ENCODE peak calls at places on chromosomes 3 and 15, in five cellular contexts. Y is GM23338, P is heart right ventricle, N is tibial nerve, Q is adrenal gland. K is an unnamed sample.
A peak's percentile ranks its signal among the peaks of the same experiment; 100 is the strongest.

GRCh38 chr3:94512876-94513275 is 450.0 kb downstream of the NSUN3 start:
- DNase-seq in Y (no peak), P (no peak), N (no peak), Q (no peak), K (no peak)

GRCh38 chr15:77826006-77826695 is 193.4 kb upstream of the LINGO1 start:
- DNase-seq in Y (no peak), P (no peak), N (no peak), Q (no peak), K (no peak)

GRCh38 chr15:68415061-68415460 is 16.9 kb downstream of the ITGA11 start:
- DNase-seq in Y (no peak), P (peak; percentile 2), N (no peak), Q (no peak), K (no peak)

GRCh38 chr3:116443096-116443793 is 2.0 kb downstream of the LSAMP start:
- DNase-seq in Y (peak; percentile 5), P (no peak), N (no peak), Q (no peak), K (no peak)

GRCh38 chr3:78741066-78741645 is 1026.6 kb downstream of the ROBO1 start:
- DNase-seq in Y (peak; percentile 57), P (no peak), N (no peak), Q (no peak), K (no peak)

GRCh38 chr3:23649502-23649901 is 156.3 kb upstream of the UBE2E1 start:
- DNase-seq in Y (peak; percentile 39), P (no peak), N (no peak), Q (no peak), K (no peak)

GRCh38 chr3:50617096-50617791 is at the start of gene MAPKAPK3:
- DNase-seq in Y (no peak), P (peak; percentile 46), N (no peak), Q (peak; percentile 62), K (no peak)

GRCh38 chr3:197592361-197593045 is 36.7 kb upstream of the BDH1 start:
- DNase-seq in Y (no peak), P (no peak), N (no peak), Q (no peak), K (no peak)

GRCh38 chr3:54427951-54428871 is 305.9 kb downstream of the CACNA2D3 start:
- DNase-seq in Y (peak; percentile 82), P (peak; percentile 48), N (peak; percentile 78), Q (peak; percentile 66), K (peak; percentile 71)

GRCh38 chr15:64452988-64453688 is 7.2 kb upstream of the ZNF609 start:
- DNase-seq in Y (no peak), P (peak; percentile 42), N (no peak), Q (peak; percentile 67), K (no peak)

GRCh38 chr3:161413127-161413854 is 42.0 kb upstream of the SPTSSB start:
- DNase-seq in Y (no peak), P (peak; percentile 75), N (no peak), Q (peak; percentile 68), K (no peak)

GRCh38 chr3:136883967-136884720 is 22.1 kb downstream of the NCK1 start:
- DNase-seq in Y (no peak), P (no peak), N (no peak), Q (no peak), K (no peak)

GRCh38 chr3:46660543-46661523 is 32.6 kb downstream of the ALS2CL start:
- DNase-seq in Y (no peak), P (peak; percentile 62), N (no peak), Q (peak; percentile 32), K (no peak)

GRCh38 chr3:57682284-57682683 is 10.6 kb downstream of the DENND6A start:
- DNase-seq in Y (no peak), P (no peak), N (no peak), Q (no peak), K (no peak)

GRCh38 chr3:46488735-46489361 is 8.9 kb upstream of the RTP3 start:
- DNase-seq in Y (peak; percentile 99), P (peak; percentile 91), N (peak; percentile 93), Q (peak; percentile 90), K (no peak)

GRCh38 chr3:169699536-169700050 is 36.1 kb upstream of the MECOM start:
- DNase-seq in Y (no peak), P (peak; percentile 69), N (peak; percentile 95), Q (peak; percentile 54), K (no peak)

GRCh38 chr3:71227344-71227743 is 356.2 kb downstream of the FOXP1 start:
- DNase-seq in Y (no peak), P (no peak), N (no peak), Q (no peak), K (no peak)

GRCh38 chr3:157527471-157527881 is 24.3 kb upstream of the VEPH1 start:
- DNase-seq in Y (no peak), P (no peak), N (no peak), Q (no peak), K (no peak)

GRCh38 chr3:10465161-10465560 is 40.2 kb downstream of the ATP2B2 start:
- DNase-seq in Y (no peak), P (no peak), N (no peak), Q (no peak), K (no peak)

GRCh38 chr3:186596568-186597287 is 16.1 kb upstream of the AHSG start:
- DNase-seq in Y (peak; percentile 73), P (no peak), N (no peak), Q (no peak), K (no peak)

GRCh38 chr15:69414702-69415161 is 583 bp downstream of the KIF23 start:
- DNase-seq in Y (peak; percentile 75), P (no peak), N (peak; percentile 15), Q (peak; percentile 69), K (peak; percentile 92)

GRCh38 chr3:117666316-117666715 is 956.7 kb downstream of the TUSC7 start:
- DNase-seq in Y (no peak), P (no peak), N (no peak), Q (no peak), K (no peak)

GRCh38 chr15:77083381-77084160 is 12.7 kb upstream of the TSPAN3 start:
- DNase-seq in Y (peak; percentile 92), P (peak; percentile 79), N (peak; percentile 18), Q (peak; percentile 89), K (peak; percentile 74)

GRCh38 chr3:20340324-20340928 is 154.4 kb upstream of the SGO1 start:
- DNase-seq in Y (peak; percentile 85), P (peak; percentile 81), N (peak; percentile 83), Q (peak; percentile 82), K (peak; percentile 39)

GRCh38 chr3:155391583-155391982 is 98.1 kb upstream of the STRIT1 start:
- DNase-seq in Y (peak; percentile 7), P (peak; percentile 70), N (peak; percentile 68), Q (no peak), K (peak; percentile 84)

GRCh38 chr3:56862352-56863062 is 60.8 kb upstream of the ARHGEF3 start:
- DNase-seq in Y (no peak), P (no peak), N (no peak), Q (no peak), K (no peak)

GRCh38 chr3:157624801-157625200 is 121.6 kb upstream of the VEPH1 start:
- DNase-seq in Y (no peak), P (no peak), N (no peak), Q (no peak), K (no peak)

GRCh38 chr3:156997351-156997750 is 162.6 kb downstream of the CCNL1 start:
- DNase-seq in Y (no peak), P (no peak), N (peak; percentile 11), Q (no peak), K (no peak)

GRCh38 chr15:37891754-37892368 is 42.6 kb upstream of the TMCO5A start:
- DNase-seq in Y (peak; percentile 83), P (no peak), N (no peak), Q (peak; percentile 22), K (peak; percentile 58)

GRCh38 chr3:39267631-39268553 is 11.9 kb downstream of the CX3CR1 start:
- DNase-seq in Y (no peak), P (no peak), N (no peak), Q (no peak), K (no peak)

DNA sequence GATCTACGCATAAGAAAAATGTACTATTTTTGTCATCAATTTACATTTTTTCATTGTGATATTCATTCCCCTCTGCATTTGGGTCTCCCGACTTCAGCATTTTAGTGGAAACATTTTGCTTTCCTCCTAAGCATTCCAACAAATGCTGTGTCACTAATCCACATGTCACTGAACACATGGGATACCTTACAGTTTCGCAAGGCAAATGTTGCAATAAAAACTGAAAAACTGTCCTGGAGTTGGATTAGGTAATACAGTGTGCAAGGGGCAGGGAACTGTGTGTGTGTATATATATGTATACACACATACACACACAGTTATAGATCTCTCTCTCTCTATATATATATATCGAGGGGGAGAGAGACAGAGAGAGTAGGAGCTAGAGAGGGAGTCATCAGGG is 632.2 kb downstream of the MAGI1 start:
- DNase-seq in Y (no peak), P (no peak), N (no peak), Q (no peak), K (no peak)
- H3K36me3 ChIP-seq in Y (no peaks in the 10 kb centered on the region), P (no peaks in the 10 kb centered on the region), N (no peaks in the 10 kb centered on the region), Q (no peaks in the 10 kb centered on the region), K (no peaks in the 10 kb centered on the region)

GRCh38 chr15:57495037-57495436 is 96.7 kb upstream of the MYZAP start:
- DNase-seq in Y (no peak), P (no peak), N (no peak), Q (no peak), K (no peak)
- H3K4me3 ChIP-seq in Y (no peak overlapping the region), P (no peak overlapping the region), N (no peak overlapping the region), Q (no peak overlapping the region), K (no peak overlapping the region)

GRCh38 chr3:42831321-42831713 is 22.1 kb downstream of the ACKR2 start:
- DNase-seq in Y (peak; percentile 94), P (peak; percentile 74), N (peak; percentile 82), Q (peak; percentile 87), K (no peak)
- H3K4me1 ChIP-seq in Y (peaks cover 7% of the 10 kb centered on the region), P (no peaks in the 10 kb centered on the region), N (peaks cover 9% of the 10 kb centered on the region), Q (no peaks in the 10 kb centered on the region), K (no peaks in the 10 kb centered on the region)

GRCh38 chr3:139457066-139457465 is 19.2 kb downstream of the RBP2 start:
- DNase-seq in Y (no peak), P (no peak), N (no peak), Q (no peak), K (no peak)

GRCh38 chr3:139456391-139456790 is 19.9 kb downstream of the RBP2 start:
- DNase-seq in Y (no peak), P (no peak), N (no peak), Q (no peak), K (no peak)

GRCh38 chr3:139460096-139460495 is 16.2 kb downstream of the RBP2 start:
- DNase-seq in Y (no peak), P (no peak), N (no peak), Q (no peak), K (no peak)

GRCh38 chr3:139458348-139458747 is 18.0 kb downstream of the RBP2 start:
- DNase-seq in Y (no peak), P (no peak), N (no peak), Q (no peak), K (no peak)

DNA sequence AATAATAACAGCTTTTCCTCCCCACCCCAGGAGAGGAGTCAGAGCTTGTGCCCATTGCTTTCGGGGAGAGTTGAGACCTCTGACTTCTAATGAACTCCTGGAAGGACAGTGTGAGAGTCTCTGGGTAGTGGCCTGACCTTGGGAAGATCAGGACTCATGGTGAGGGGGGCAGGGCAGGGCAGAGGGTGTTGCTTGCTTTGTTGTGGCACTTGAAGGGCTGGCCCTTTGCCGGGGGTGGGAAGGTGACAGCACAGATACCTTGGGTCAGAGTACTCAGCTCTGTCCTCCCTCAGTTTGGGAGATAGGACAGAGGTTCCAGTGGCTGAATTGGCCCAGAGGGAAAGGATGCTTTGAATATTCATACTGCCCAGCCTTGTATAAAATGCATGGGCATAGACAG is 15.8 kb downstream of the RBP2 start:
- DNase-seq in Y (no peak), P (no peak), N (no peak), Q (no peak), K (no peak)
- H3K36me3 ChIP-seq in Y (no peaks in the 10 kb centered on the region), P (no peaks in the 10 kb centered on the region), N (no peaks in the 10 kb centered on the region), Q (no peaks in the 10 kb centered on the region), K (no peaks in the 10 kb centered on the region)

GRCh38 chr3:127819086-127819485 is 3.2 kb downstream of the MGLL start:
- DNase-seq in Y (no peak), P (no peak), N (no peak), Q (no peak), K (no peak)
- H3K4me3 ChIP-seq in Y (no peak overlapping the region), P (peak overlapping the region; percentile 86), N (no peak overlapping the region), Q (no peak overlapping the region), K (no peak overlapping the region)

K was measured in SJSA1.